ENCODE peak calls at places on chromosomes 3 and 15, in eight cellular contexts. G is kidney; B is CD8-positive, alpha-beta T cell; F is ascending aorta; J is psoas muscle; U is right lobe of liver; M is left lung; Q is adrenal gland. R is an unnamed sample.

GRCh38 chr3:177640319-177640997 is 443.2 kb upstream of the TBL1XR1 start:
- DNase-seq in B (no peak), J (no peak), Q (no peak), G (no peak), F (no peak), U (no peak), M (no peak), R (no peak)

GRCh38 chr3:57803647-57804081 is 47.6 kb downstream of the SLMAP start:
- DNase-seq in J (no peak), B (no peak), Q (no peak), F (peak; percentile 66), M (no peak), U (no peak), G (no peak), R (no peak)

GRCh38 chr15:80846416-80846815 is 67.2 kb downstream of the CEMIP start:
- DNase-seq in U (no peak), G (no peak), M (no peak), J (no peak), Q (no peak), B (no peak), F (no peak), R (no peak)

GRCh38 chr3:190533511-190534282 is 19.8 kb downstream of the IL1RAP start:
- DNase-seq in U (peak; percentile 58), Q (peak; percentile 74), M (peak; percentile 72), B (no peak), G (peak; percentile 80), F (peak; percentile 80), J (peak; percentile 77), R (peak; percentile 97)

GRCh38 chr3:133760916-133761315 is 14.7 kb downstream of the TF start:
- DNase-seq in Q (no peak), M (no peak), F (no peak), G (no peak), B (no peak), U (no peak), J (no peak), R (no peak)

GRCh38 chr3:138594150-138594934 is at the start of gene CEP70:
- DNase-seq in B (peak; percentile 83), Q (peak; percentile 95), U (peak; percentile 97), G (peak; percentile 98), F (peak; percentile 97), J (peak; percentile 93), M (peak; percentile 97), R (peak; percentile 98)

GRCh38 chr15:76674883-76675282 is 230.3 kb downstream of the SCAPER start:
- DNase-seq in J (no peak), Q (no peak), B (no peak), F (no peak), M (no peak), G (no peak), U (no peak), R (no peak)

GRCh38 chr3:50324351-50325144 is 2.0 kb upstream of the HYAL2 start:
- DNase-seq in F (peak; percentile 80), J (peak; percentile 74), M (peak; percentile 90), U (peak; percentile 81), Q (peak; percentile 79), B (peak; percentile 46), G (no peak), R (peak; percentile 73)

GRCh38 chr3:128072454-128073184 is 20.4 kb downstream of the SEC61A1 start:
- DNase-seq in B (no peak), F (no peak), U (peak; percentile 92), J (no peak), Q (no peak), M (no peak), G (no peak), R (no peak)

GRCh38 chr3:36911990-36912804 is 32.7 kb downstream of the TRANK1 start:
- DNase-seq in M (no peak), U (no peak), B (no peak), J (no peak), Q (no peak), F (no peak), G (no peak), R (no peak)

GRCh38 chr3:126881861-126882260 is 101.1 kb upstream of the PLXNA1 start:
- DNase-seq in Q (no peak), F (no peak), J (no peak), G (no peak), U (no peak), M (no peak), B (no peak), R (no peak)

GRCh38 chr15:38475361-38475760 is 21.4 kb downstream of the FAM98B start:
- DNase-seq in U (no peak), Q (no peak), G (no peak), F (no peak), J (no peak), B (no peak), M (no peak), R (no peak)

GRCh38 chr3:157135671-157136396 is 24.1 kb downstream of the CCNL1 start:
- DNase-seq in J (no peak), M (no peak), Q (peak; percentile 81), U (no peak), G (peak; percentile 59), F (no peak), B (no peak), R (peak; percentile 45)

GRCh38 chr15:60508442-60508841 is 29.5 kb upstream of the ICE2 start:
- DNase-seq in B (no peak), F (no peak), J (no peak), G (no peak), M (no peak), Q (no peak), U (no peak), R (no peak)

DNA sequence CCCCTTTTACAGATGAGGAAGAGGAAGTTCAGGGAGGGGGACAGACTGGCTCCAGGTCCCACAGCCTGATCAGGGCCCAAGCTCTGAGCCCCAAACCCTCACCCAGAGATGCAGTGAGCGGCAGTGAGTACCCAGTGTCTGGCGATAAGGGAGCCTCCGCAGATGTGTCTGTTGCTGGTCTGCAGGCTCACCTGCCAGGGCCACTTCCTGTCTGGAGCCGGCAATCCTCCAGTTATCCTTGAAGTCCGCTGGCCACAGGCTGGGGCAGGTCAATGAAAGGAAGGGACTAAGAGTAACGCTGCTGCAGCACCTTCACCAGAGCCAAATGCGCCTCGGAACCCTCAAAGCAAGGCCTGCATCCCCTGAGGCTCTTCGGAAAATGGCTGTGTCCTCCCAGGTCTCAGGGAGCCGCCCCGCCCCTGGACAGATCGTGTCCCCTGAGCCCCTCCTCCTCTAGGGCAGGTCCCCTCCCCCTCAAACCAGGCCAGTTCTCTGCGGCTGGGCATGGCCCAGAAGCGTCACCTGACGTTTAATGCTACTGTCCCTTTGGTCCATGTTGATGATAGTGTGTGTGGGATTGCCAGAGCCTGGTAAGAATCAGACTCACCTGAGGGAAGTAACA is 51.5 kb downstream of the MYL3 start:
- DNase-seq in J (no peak), B (no peak), G (peak; percentile 72), Q (no peak), F (no peak), M (peak; percentile 69), U (no peak), R (no peak)
- H3K4me3 ChIP-seq in J (peak overlapping the region; percentile 58), B (peak overlapping the region; percentile 41), G (no peak overlapping the region), Q (peak overlapping the region; percentile 31), F (peak overlapping the region; percentile 48), M (peak overlapping the region; percentile 34), U (peak overlapping the region; percentile 30), R (no peak overlapping the region)

DNA sequence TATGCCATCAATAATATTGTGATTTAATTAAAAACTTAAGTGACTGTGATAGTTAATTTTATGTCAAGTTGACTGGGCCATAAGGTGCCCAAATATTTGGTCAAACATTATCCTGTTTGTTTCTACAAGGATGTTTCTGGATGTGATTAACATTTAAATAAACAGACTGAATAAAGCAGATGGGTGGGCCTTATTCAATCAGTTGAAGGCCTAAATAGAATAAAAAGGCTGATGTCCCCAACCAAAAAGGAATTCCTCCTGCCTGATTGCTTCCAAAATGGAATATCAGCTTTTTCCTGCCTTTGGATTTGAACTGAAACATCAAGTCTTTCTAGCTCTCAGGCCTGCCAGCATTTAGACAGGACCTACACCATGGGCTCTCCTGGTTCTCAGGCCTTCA is 961.7 kb downstream of the NTRK3 start:
- DNase-seq in Q (no peak), F (no peak), G (no peak), U (no peak), J (no peak), M (no peak), B (no peak), R (no peak)
- H3K9me3 ChIP-seq in Q (no peaks in the 10 kb centered on the region), F (no peaks in the 10 kb centered on the region), G (no peaks in the 10 kb centered on the region), U (no peaks in the 10 kb centered on the region), J (no peaks in the 10 kb centered on the region), M (no peaks in the 10 kb centered on the region), B (no peaks in the 10 kb centered on the region), R (no peaks in the 10 kb centered on the region)

GRCh38 chr15:90393040-90393439 is 5.0 kb downstream of the IQGAP1 start:
- DNase-seq in U (no peak), B (no peak), J (no peak), G (no peak), M (no peak), Q (no peak), F (no peak), R (no peak)
- H3K4me1 ChIP-seq in U (no peaks in the 10 kb centered on the region), B (peaks cover 55% of the 10 kb centered on the region), J (peaks cover 83% of the 10 kb centered on the region), G (peaks cover 12% of the 10 kb centered on the region), M (peaks cover 89% of the 10 kb centered on the region), Q (peaks cover 74% of the 10 kb centered on the region), F (peaks cover 55% of the 10 kb centered on the region), R (peaks cover 28% of the 10 kb centered on the region)

GRCh38 chr3:39149498-39150169 is 3.8 kb downstream of the CSRNP1 start:
- DNase-seq in G (no peak), M (no peak), U (no peak), F (no peak), J (no peak), B (no peak), Q (no peak), R (no peak)

GRCh38 chr3:39148116-39149058 is 5.0 kb downstream of the CSRNP1 start:
- DNase-seq in J (no peak), G (no peak), F (no peak), B (no peak), U (no peak), Q (no peak), M (no peak), R (peak; percentile 54)

GRCh38 chr3:39149059-39149455 is 4.3 kb downstream of the CSRNP1 start:
- DNase-seq in U (no peak), M (no peak), J (no peak), G (no peak), B (no peak), F (no peak), Q (no peak), R (no peak)

GRCh38 chr3:39150170-39150802 is 3.1 kb downstream of the CSRNP1 start:
- DNase-seq in F (no peak), M (no peak), G (no peak), U (no peak), J (no peak), Q (peak; percentile 54), B (no peak), R (no peak)

DNA sequence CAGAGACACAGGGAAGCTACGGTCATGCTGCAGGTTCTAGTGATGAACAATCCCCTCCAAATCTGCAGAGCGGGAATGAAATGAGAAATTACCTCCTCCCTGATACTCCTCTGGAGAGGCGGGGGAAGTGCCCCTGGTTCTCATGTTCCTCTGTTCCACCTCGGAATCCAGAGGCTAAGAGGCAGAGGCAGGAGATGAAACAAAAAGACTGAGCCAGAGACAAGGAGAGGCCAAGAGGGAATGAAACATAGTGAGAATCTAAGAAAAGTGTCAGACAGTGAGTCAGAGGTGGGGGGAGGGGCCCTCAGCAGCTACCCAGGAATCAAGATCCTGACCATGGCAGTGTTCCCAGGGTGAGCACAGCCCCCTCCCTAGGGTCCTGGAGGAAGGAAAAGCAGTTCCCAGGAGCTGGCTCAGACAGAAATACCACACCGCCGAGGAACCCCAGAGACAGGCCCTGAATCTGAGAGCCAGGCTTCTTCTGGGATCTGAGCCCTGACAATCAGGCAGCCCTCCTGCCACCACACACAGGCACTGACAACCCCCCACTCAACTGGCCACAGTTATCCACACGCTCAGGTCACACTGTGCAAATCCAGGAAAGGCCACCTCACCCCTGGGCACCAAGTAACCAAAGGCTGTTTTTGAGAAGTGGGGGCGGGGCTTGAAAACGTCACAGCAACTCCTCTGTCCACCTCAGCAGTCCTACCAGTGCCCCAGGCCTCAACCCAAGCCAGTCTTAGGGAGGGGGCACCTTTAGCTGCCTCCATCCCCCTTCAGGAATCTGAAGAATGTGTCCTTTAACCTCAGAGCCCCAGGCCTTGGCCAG is 2.4 kb downstream of the CSRNP1 start:
- DNase-seq in B (no peak), F (peak; percentile 98), M (no peak), Q (peak; percentile 97), G (peak; percentile 96), J (peak; percentile 92), U (peak; percentile 74), R (peak; percentile 79)
- H3K4me3 ChIP-seq in B (peak overlapping the region; percentile 69), F (peak overlapping the region; percentile 82), M (peak overlapping the region; percentile 93), Q (peak overlapping the region; percentile 85), G (peak overlapping the region; percentile 91), J (peak overlapping the region; percentile 93), U (peak overlapping the region; percentile 82), R (no peak overlapping the region)